ENCODE peak calls at places on chromosome 21, in ten cellular contexts. C is cardiac septum; E is A549; K is neural crest cell; W is activated CD8-positive, alpha-beta memory T cell treated with anti-CD3 and anti-CD28 coated beads for 1 hour; G is CD8-positive, alpha-beta T cell; Z is posterior cingulate gyrus; B is transverse colon; D is NCI-H1092; L is upper lobe of right lung. Y is an unnamed sample.

GRCh38 chr21:38869946-38870345 is 64.2 kb downstream of the ETS2 start:
- DNase-seq in C (no peak), E (no peak), K (no peak), W (no peak), G (no peak), Z (no peak), B (no peak), D (peak; percentile 27), L (no peak), Y (no peak)

GRCh38 chr21:44962481-44962966 is 22.7 kb downstream of the SLX9 start:
- DNase-seq in C (no peak), E (no peak), K (no peak), W (no peak), G (no peak), Z (no peak), B (no peak), D (no peak), L (no peak), Y (peak; percentile 81)

GRCh38 chr21:35189077-35189863 is 140.2 kb upstream of the RUNX1 start:
- DNase-seq in C (no peak), E (no peak), K (no peak), W (no peak), G (no peak), Z (no peak), B (no peak), D (no peak), L (no peak), Y (peak; percentile 67)

GRCh38 chr21:46639489-46640386 is 4.3 kb downstream of the PRMT2 start:
- DNase-seq in C (no peak), E (peak; percentile 20), K (no peak), W (no peak), G (no peak), Z (no peak), B (no peak), D (no peak), L (no peak), Y (no peak)

GRCh38 chr21:44944596-44944995 is 4.8 kb downstream of the SLX9 start:
- DNase-seq in C (peak; percentile 19), E (no peak), K (no peak), W (no peak), G (no peak), Z (no peak), B (no peak), D (no peak), L (peak; percentile 51), Y (no peak)

GRCh38 chr21:35358008-35358407 is 308.9 kb upstream of the RUNX1 start:
- DNase-seq in C (no peak), E (no peak), K (no peak), W (no peak), G (no peak), Z (no peak), B (no peak), D (no peak), L (no peak), Y (no peak)

GRCh38 chr21:41611966-41612606 is 104.1 kb upstream of the TMPRSS2 start:
- DNase-seq in C (no peak), E (peak; percentile 60), K (no peak), W (no peak), G (no peak), Z (no peak), B (peak; percentile 77), D (peak; percentile 36), L (peak; percentile 59), Y (no peak)

GRCh38 chr21:32306021-32306780 is 7.5 kb downstream of the MRAP start:
- DNase-seq in C (no peak), E (no peak), K (peak; percentile 50), W (no peak), G (no peak), Z (peak; percentile 75), B (no peak), D (no peak), L (no peak), Y (no peak)

GRCh38 chr21:38486221-38486620 is 12.1 kb downstream of the ERG start:
- DNase-seq in C (no peak), E (no peak), K (no peak), W (no peak), G (no peak), Z (no peak), B (no peak), D (no peak), L (no peak), Y (no peak)

GRCh38 chr21:30839304-30839703 is 9.7 kb upstream of the KRTAP7-1 start:
- DNase-seq in C (no peak), E (no peak), K (peak; percentile 36), W (no peak), G (no peak), Z (peak; percentile 16), B (peak; percentile 7), D (no peak), L (no peak), Y (peak; percentile 0)

GRCh38 chr21:33395866-33396265 is 7.3 kb upstream of the IFNGR2 start:
- DNase-seq in C (no peak), E (no peak), K (no peak), W (no peak), G (no peak), Z (no peak), B (no peak), D (no peak), L (no peak), Y (no peak)